ENCODE peak calls at places on chromosomes 2 and 18, in nine cellular contexts. G is HL-60, W is K562, P is tibial artery, R is OCI-LY7, B is colonic mucosa, M is iPS DF 6.9, V is vagina, N is uterus. Y is an unnamed sample.

GRCh38 chr2:45812039-45812500 is 160.6 kb downstream of the PRKCE start:
- DNase-seq in G (no peak), W (no peak), P (no peak), R (no peak), B (no peak), M (no peak), V (no peak), N (no peak), Y (no peak)

GRCh38 chr18:61459896-61460295 is 126.7 kb downstream of the CDH20 start:
- DNase-seq in G (no peak), W (no peak), P (no peak), R (no peak), B (no peak), M (no peak), V (no peak), N (no peak), Y (no peak)

GRCh38 chr2:20450201-20451108 is 3.6 kb downstream of the RHOB start:
- DNase-seq in G (no peak), W (no peak), P (peak; percentile 82), R (no peak), B (peak; percentile 34), M (no peak), V (peak; percentile 98), N (peak; percentile 92), Y (peak; percentile 21)

GRCh38 chr2:157747695-157748370 is 119.2 kb upstream of the ACVR1C start:
- DNase-seq in G (no peak), W (no peak), P (peak; percentile 48), R (no peak), B (no peak), M (no peak), V (no peak), N (no peak), Y (no peak)

GRCh38 chr2:47065771-47066380 is 89.2 kb downstream of the STPG4 start:
- DNase-seq in G (no peak), W (no peak), P (no peak), R (no peak), B (peak; percentile 83), M (no peak), V (no peak), N (no peak), Y (peak; percentile 73)

GRCh38 chr2:47016172-47016913 is 100.7 kb upstream of the MCFD2 start:
- DNase-seq in G (peak; percentile 44), W (peak; percentile 52), P (no peak), R (no peak), B (peak; percentile 30), M (no peak), V (no peak), N (no peak), Y (peak; percentile 51)

GRCh38 chr2:100903534-100904258 is 83.8 kb downstream of the NPAS2 start:
- DNase-seq in G (no peak), W (no peak), P (no peak), R (no peak), B (no peak), M (no peak), V (no peak), N (no peak), Y (no peak)

GRCh38 chr2:121004950-121005349 is 269.3 kb downstream of the GLI2 start:
- DNase-seq in G (no peak), W (no peak), P (no peak), R (no peak), B (no peak), M (no peak), V (no peak), N (no peak), Y (no peak)

GRCh38 chr2:85947593-85947992 is 58.8 kb upstream of the ST3GAL5 start:
- DNase-seq in G (no peak), W (no peak), P (no peak), R (no peak), B (no peak), M (no peak), V (no peak), N (no peak), Y (no peak)

GRCh38 chr2:209368924-209369323 is 54.9 kb upstream of the MAP2 start:
- DNase-seq in G (no peak), W (no peak), P (peak; percentile 27), R (no peak), B (peak; percentile 53), M (no peak), V (no peak), N (no peak), Y (peak; percentile 86)

GRCh38 chr2:3670376-3670775 is 12.4 kb downstream of the ALLC start:
- DNase-seq in G (no peak), W (no peak), P (no peak), R (no peak), B (peak; percentile 9), M (no peak), V (peak; percentile 22), N (no peak), Y (no peak)

GRCh38 chr2:172845008-172845670 is 109.5 kb downstream of the RAPGEF4 start:
- DNase-seq in G (no peak), W (no peak), P (no peak), R (no peak), B (no peak), M (no peak), V (no peak), N (no peak), Y (no peak)

GRCh38 chr2:58156780-58157179 is 84.3 kb downstream of the FANCL start:
- DNase-seq in G (no peak), W (no peak), P (no peak), R (no peak), B (no peak), M (no peak), V (no peak), N (no peak), Y (no peak)

GRCh38 chr2:237459741-237460174 is 27.3 kb upstream of the MLPH start:
- DNase-seq in G (no peak), W (no peak), P (no peak), R (no peak), B (no peak), M (no peak), V (no peak), N (no peak), Y (no peak)

GRCh38 chr18:55220523-55220922 is 261.3 kb upstream of the CCDC68 start:
- DNase-seq in G (no peak), W (no peak), P (no peak), R (peak; percentile 24), B (no peak), M (no peak), V (no peak), N (no peak), Y (no peak)

GRCh38 chr2:148614332-148615049 is 30.1 kb upstream of the EPC2 start:
- DNase-seq in G (peak; percentile 52), W (peak; percentile 35), P (peak; percentile 22), R (no peak), B (peak; percentile 18), M (no peak), V (no peak), N (no peak), Y (no peak)

GRCh38 chr2:142682528-142682927 is 194.9 kb upstream of the KYNU start:
- DNase-seq in G (no peak), W (no peak), P (no peak), R (no peak), B (no peak), M (no peak), V (no peak), N (no peak), Y (no peak)

GRCh38 chr2:39511786-39512433 is 74.8 kb upstream of the MAP4K3 start:
- DNase-seq in G (no peak), W (peak; percentile 79), P (no peak), R (no peak), B (peak; percentile 29), M (no peak), V (no peak), N (no peak), Y (peak; percentile 74)

GRCh38 chr2:112646791-112647720 is 1.3 kb downstream of the SLC20A1 start:
- DNase-seq in G (no peak), W (no peak), P (no peak), R (peak; percentile 52), B (no peak), M (no peak), V (no peak), N (no peak), Y (no peak)

GRCh38 chr18:48896875-48897511 is 53.8 kb downstream of the SMAD7 start:
- DNase-seq in G (peak; percentile 99), W (peak; percentile 87), P (peak; percentile 82), R (peak; percentile 13), B (peak; percentile 51), M (no peak), V (no peak), N (no peak), Y (peak; percentile 15)

GRCh38 chr2:20443276-20443920 is 3.5 kb upstream of the RHOB start:
- DNase-seq in G (no peak), W (peak; percentile 34), P (peak; percentile 60), R (peak; percentile 55), B (peak; percentile 52), M (no peak), V (peak; percentile 90), N (peak; percentile 74), Y (peak; percentile 72)

GRCh38 chr2:121505005-121505404 is 25.7 kb upstream of the RNU4ATAC start:
- DNase-seq in G (no peak), W (no peak), P (no peak), R (no peak), B (no peak), M (no peak), V (no peak), N (no peak), Y (peak; percentile 11)

GRCh38 chr18:74242451-74243096 is 49.2 kb downstream of the CYB5A start:
- DNase-seq in G (no peak), W (peak; percentile 67), P (no peak), R (no peak), B (peak; percentile 41), M (no peak), V (no peak), N (no peak), Y (peak; percentile 83)

GRCh38 chr2:239138610-239139009 is 262.2 kb downstream of the HDAC4 start:
- DNase-seq in G (no peak), W (no peak), P (no peak), R (no peak), B (no peak), M (no peak), V (no peak), N (no peak), Y (no peak)
- H3K27ac ChIP-seq in G (no peak overlapping the region), W (no peak overlapping the region), P (no peak overlapping the region), R (no peak overlapping the region), B (no peak overlapping the region), M (no peak overlapping the region), V (no peak overlapping the region), N (no peak overlapping the region), Y (no peak overlapping the region)

GRCh38 chr18:76208632-76209308 is 286.3 kb downstream of the ZNF516 start:
- DNase-seq in G (no peak), W (no peak), P (no peak), R (no peak), B (no peak), M (no peak), V (no peak), N (no peak), Y (no peak)
- H3K4me3 ChIP-seq in G (no peak overlapping the region), W (no peak overlapping the region), P (peak overlapping the region; percentile 25), R (no peak overlapping the region), B (no peak overlapping the region), M (no peak overlapping the region), V (no peak overlapping the region), N (no peak overlapping the region), Y (no peak overlapping the region)

GRCh38 chr2:233974530-233975071 is 57.4 kb downstream of the TRPM8 start:
- DNase-seq in G (no peak), W (peak; percentile 13), P (no peak), R (no peak), B (no peak), M (no peak), V (no peak), N (peak; percentile 19), Y (no peak)
- H3K27ac ChIP-seq in G (no peak overlapping the region), W (no peak overlapping the region), P (no peak overlapping the region), R (no peak overlapping the region), B (no peak overlapping the region), M (no peak overlapping the region), V (no peak overlapping the region), N (no peak overlapping the region), Y (no peak overlapping the region)

GRCh38 chr2:239308696-239309397 is 92.0 kb downstream of the HDAC4 start:
- DNase-seq in G (no peak), W (no peak), P (peak; percentile 54), R (no peak), B (no peak), M (no peak), V (no peak), N (peak; percentile 63), Y (no peak)
- H3K4me3 ChIP-seq in G (no peak overlapping the region), W (no peak overlapping the region), P (peak overlapping the region; percentile 17), R (no peak overlapping the region), B (peak overlapping the region; percentile 10), M (no peak overlapping the region), V (peak overlapping the region; percentile 48), N (peak overlapping the region; percentile 35), Y (no peak overlapping the region)